ENCODE peak calls at places on chromosomes 6 and 20, in ten cellular contexts. T is naive thymus-derived CD4-positive, alpha-beta T cell; U is astrocyte of the spinal cord; Z is tibial nerve; R is posterior vena cava; B is activated CD8-positive, alpha-beta memory T cell treated with anti-CD3 and anti-CD28 coated beads, Interleukin-2, amount 50 U/mL, for 48 hours; G is activated naive CD4-positive, alpha-beta T cell; K is hypothalamus; N is dermis blood vessel endothelial cell; O is NCI-H2081. P is an unnamed sample.

GRCh38 chr20:445514-446336 is 16.6 kb downstream of the TBC1D20 start:
- DNase-seq in T (no peak), U (no peak), Z (no peak), R (no peak), B (no peak), G (no peak), K (no peak), N (no peak), O (peak; percentile 14), P (no peak)

GRCh38 chr6:4185846-4186245 is 50.5 kb upstream of the ECI2 start:
- DNase-seq in T (no peak), U (no peak), Z (no peak), R (no peak), B (no peak), G (no peak), K (no peak), N (no peak), O (no peak), P (no peak)

GRCh38 chr6:29694637-29695036 is 13.7 kb upstream of the ZFP57 start:
- DNase-seq in T (no peak), U (no peak), Z (no peak), R (no peak), B (no peak), G (no peak), K (no peak), N (no peak), O (no peak), P (no peak)

GRCh38 chr6:151869345-151869744 is 61.9 kb downstream of the ESR1 start:
- DNase-seq in T (no peak), U (no peak), Z (peak; percentile 7), R (no peak), B (no peak), G (no peak), K (no peak), N (no peak), O (no peak), P (no peak)

GRCh38 chr6:63793727-63794126 is 158.1 kb downstream of the PHF3 start:
- DNase-seq in T (no peak), U (no peak), Z (no peak), R (no peak), B (no peak), G (no peak), K (no peak), N (no peak), O (no peak), P (no peak)

GRCh38 chr20:11891081-11891826 is 26.4 kb upstream of the BTBD3 start:
- DNase-seq in T (no peak), U (peak; percentile 44), Z (peak; percentile 9), R (peak; percentile 86), B (peak; percentile 58), G (no peak), K (no peak), N (peak; percentile 61), O (peak; percentile 39), P (no peak)

GRCh38 chr6:131602913-131603312 is 25.1 kb downstream of the MED23 start:
- DNase-seq in T (no peak), U (peak; percentile 87), Z (no peak), R (no peak), B (no peak), G (no peak), K (no peak), N (peak; percentile 37), O (no peak), P (no peak)

GRCh38 chr6:71349395-71349794 is 60.8 kb downstream of the OGFRL1 start:
- DNase-seq in T (no peak), U (peak; percentile 71), Z (no peak), R (no peak), B (no peak), G (no peak), K (no peak), N (peak; percentile 64), O (peak; percentile 22), P (no peak)

GRCh38 chr20:12702312-12702711 is 306.5 kb upstream of the SPTLC3 start:
- DNase-seq in T (no peak), U (no peak), Z (no peak), R (no peak), B (no peak), G (no peak), K (no peak), N (no peak), O (no peak), P (no peak)

GRCh38 chr6:39153766-39154397 is 38.9 kb upstream of the SAYSD1 start:
- DNase-seq in T (no peak), U (no peak), Z (no peak), R (no peak), B (peak; percentile 64), G (no peak), K (no peak), N (no peak), O (no peak), P (no peak)

GRCh38 chr6:12343440-12344162 is 53.4 kb downstream of the EDN1 start:
- DNase-seq in T (no peak), U (no peak), Z (no peak), R (no peak), B (no peak), G (no peak), K (no peak), N (peak; percentile 22), O (peak; percentile 57), P (no peak)

P was measured in D721Med.